ENCODE peak calls at places on chromosomes 11 and 22, in seven cellular contexts. Z is stomach, M is suprapubic skin, N is Peyer's patch, Q is sigmoid colon, D is HepG2, B is A549. E is an unnamed sample. For H3K4me1, the result is how much of the 10 kb centered on the place peaks cover.

GRCh38 chr11:67438121-67438902 is 830 bp upstream of the PTPRCAP start:
- DNase-seq in Z (peak), M (no peak), N (peak), Q (no peak), D (no peak), B (no peak), E (no peak)

GRCh38 chr11:113906038-113906437 is 1.4 kb downstream of the HTR3B start:
- DNase-seq in Z (peak), M (no peak), N (no peak), Q (no peak), D (peak), B (peak), E (no peak)

GRCh38 chr11:17515443-17516176 is 28.6 kb downstream of the USH1C start:
- DNase-seq in Z (no peak), M (no peak), N (no peak), Q (no peak), D (no peak), B (no peak), E (no peak)

GRCh38 chr11:81007046-81007445 is 1566.2 kb upstream of the TENM4 start:
- DNase-seq in Z (no peak), M (no peak), N (no peak), Q (no peak), D (no peak), B (no peak), E (no peak)

GRCh38 chr22:38706885-38707180 is 1.1 kb downstream of the GTPBP1 start:
- DNase-seq in Z (no peak), M (no peak), N (no peak), Q (no peak), D (no peak), B (no peak), E (no peak)

GRCh38 chr22:17536269-17536668 is 27.0 kb upstream of the SLC25A18 start:
- DNase-seq in Z (no peak), M (no peak), N (no peak), Q (no peak), D (no peak), B (no peak), E (no peak)

GRCh38 chr11:112237451-112237850 is 11.2 kb downstream of the PTS start:
- DNase-seq in Z (no peak), M (no peak), N (no peak), Q (no peak), D (no peak), B (no peak), E (no peak)

GRCh38 chr11:126257764-126258163 is 10.9 kb downstream of the SRPRA start:
- DNase-seq in Z (no peak), M (no peak), N (no peak), Q (no peak), D (no peak), B (no peak), E (no peak)

GRCh38 chr11:12716816-12717215 is 42.6 kb downstream of the TEAD1 start:
- DNase-seq in Z (no peak), M (no peak), N (no peak), Q (no peak), D (no peak), B (no peak), E (no peak)

GRCh38 chr11:12707500-12707880 is 33.3 kb downstream of the TEAD1 start:
- DNase-seq in Z (no peak), M (no peak), N (no peak), Q (no peak), D (no peak), B (no peak), E (no peak)

GRCh38 chr11:12715131-12715530 is 40.9 kb downstream of the TEAD1 start:
- DNase-seq in Z (no peak), M (no peak), N (no peak), Q (no peak), D (no peak), B (no peak), E (no peak)

GRCh38 chr11:12715941-12716340 is 41.7 kb downstream of the TEAD1 start:
- DNase-seq in Z (no peak), M (no peak), N (no peak), Q (no peak), D (no peak), B (no peak), E (no peak)

DNA sequence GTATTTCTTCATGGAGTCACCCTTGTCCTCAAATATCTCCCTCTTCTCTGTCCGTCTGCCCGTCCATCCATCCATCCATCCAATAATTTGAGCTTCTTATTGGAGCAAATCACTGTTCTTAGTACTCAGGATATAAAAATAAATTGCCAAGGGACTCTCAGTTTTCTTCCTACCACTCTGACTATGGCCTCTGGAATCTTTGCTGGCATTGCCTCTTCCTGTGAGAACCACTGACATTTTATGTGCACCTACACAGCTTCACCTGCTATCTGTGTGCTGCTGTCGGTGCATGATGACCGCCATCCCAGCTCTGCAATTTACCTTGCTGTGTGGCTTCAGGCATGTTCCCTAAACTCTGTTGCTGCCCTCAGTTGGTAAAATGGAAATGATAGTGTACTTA is 37.9 kb downstream of the TEAD1 start:
- DNase-seq in Z (no peak), M (no peak), N (no peak), Q (no peak), D (no peak), B (no peak), E (no peak)
- H3K4me1 ChIP-seq in Z (under half), M (under half), N (under half), Q (under half), D (under half), B (half or more), E (under half)

DNA sequence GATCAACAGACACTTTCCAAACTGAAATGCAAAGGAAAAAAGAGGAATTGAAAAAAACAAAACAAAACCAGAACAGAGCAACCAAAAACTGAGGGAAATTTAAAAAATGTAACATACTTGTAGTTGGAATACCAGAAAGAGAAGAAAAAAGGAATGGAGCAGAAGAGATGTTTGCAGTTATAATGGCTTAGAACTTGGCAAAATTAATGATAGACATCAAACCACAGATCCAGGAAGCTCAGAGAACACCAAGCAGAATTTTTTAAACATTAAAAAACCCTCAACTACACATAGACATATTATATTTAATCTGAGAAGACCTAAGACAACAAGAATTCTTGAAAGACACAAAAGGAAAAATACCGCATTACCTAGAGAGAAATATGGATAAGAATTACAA is 46.1 kb downstream of the ASCL2 start:
- DNase-seq in Z (no peak), M (no peak), N (no peak), Q (no peak), D (no peak), B (no peak), E (no peak)
- H3K27ac ChIP-seq in Z (no peak), M (no peak), N (no peak), Q (no peak), D (no peak), B (no peak), E (no peak)

DNA sequence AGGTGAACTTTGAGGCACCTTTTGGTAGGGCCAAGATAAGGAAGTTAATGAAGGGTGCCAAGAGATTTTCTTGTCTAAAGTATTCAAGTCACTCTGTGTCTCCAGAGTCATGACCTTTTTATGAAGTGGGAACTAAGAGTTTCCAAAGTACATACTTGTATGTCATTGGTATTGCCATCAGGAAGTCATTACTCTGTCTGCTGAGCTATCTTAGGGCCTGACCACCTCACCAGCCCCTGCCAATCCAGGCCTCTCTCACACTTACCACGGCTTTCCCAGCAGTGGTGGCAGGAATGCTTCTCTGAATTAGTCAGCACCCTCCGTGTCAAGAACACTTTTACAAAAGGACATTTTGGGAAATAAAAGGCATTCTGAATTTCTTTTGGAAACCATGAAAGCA is 192.8 kb upstream of the MTNR1B start:
- DNase-seq in Z (no peak), M (no peak), N (no peak), Q (no peak), D (no peak), B (no peak), E (no peak)
- TF ChIP-seq POLR2A in Z (no peak), M (no peak), N (no peak), Q (no peak), D (no peak), B (no peak), E (no peak)

GRCh38 chr22:20864186-20864908 is 5.5 kb downstream of the SNAP29 start:
- DNase-seq in Z (no peak), M (no peak), N (no peak), Q (no peak), D (no peak), B (no peak), E (no peak)

GRCh38 chr22:20865869-20866445 is 7.2 kb downstream of the SNAP29 start:
- DNase-seq in Z (peak), M (no peak), N (no peak), Q (no peak), D (no peak), B (no peak), E (no peak)

GRCh38 chr22:20862540-20862939 is 3.7 kb downstream of the SNAP29 start:
- DNase-seq in Z (no peak), M (no peak), N (no peak), Q (no peak), D (no peak), B (no peak), E (no peak)

GRCh38 chr22:20865331-20865730 is 6.5 kb downstream of the SNAP29 start:
- DNase-seq in Z (no peak), M (no peak), N (no peak), Q (no peak), D (no peak), B (no peak), E (no peak)

DNA sequence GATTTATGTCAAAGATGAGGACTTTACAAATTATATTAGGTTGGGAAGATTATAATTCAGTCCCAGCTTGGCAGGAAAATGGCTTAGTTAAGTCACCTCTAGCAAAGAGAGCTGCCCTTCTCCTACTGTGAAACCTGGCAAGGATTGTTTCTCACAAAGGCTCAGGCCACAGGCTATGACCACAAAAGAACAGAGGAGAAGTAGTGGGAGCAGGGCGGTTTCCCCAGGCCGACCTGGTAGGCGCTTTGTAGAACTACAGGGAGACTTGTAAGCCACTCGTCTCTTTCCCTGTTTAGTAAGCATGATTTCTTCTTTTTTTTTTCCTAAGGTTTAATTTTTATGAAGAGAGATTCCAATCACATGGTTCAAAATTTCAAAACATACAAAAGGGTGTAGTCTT is 4.5 kb downstream of the SNAP29 start:
- DNase-seq in Z (no peak), M (no peak), N (no peak), Q (no peak), D (no peak), B (no peak), E (no peak)
- H3K4me1 ChIP-seq in Z (half or more), M (half or more), N (under half), Q (under half), D (half or more), B (under half), E (under half)

GRCh38 chr11:47989779-47990178 is 9.4 kb downstream of the PTPRJ start:
- DNase-seq in Z (no peak), M (no peak), N (no peak), Q (no peak), D (no peak), B (no peak), E (no peak)

GRCh38 chr11:47992959-47993820 is 12.8 kb downstream of the PTPRJ start:
- DNase-seq in Z (no peak), M (no peak), N (no peak), Q (no peak), D (no peak), B (peak), E (no peak)

GRCh38 chr11:47994417-47994816 is 14.1 kb downstream of the PTPRJ start:
- DNase-seq in Z (no peak), M (no peak), N (no peak), Q (no peak), D (no peak), B (peak), E (no peak)

GRCh38 chr11:47991266-47991830 is 11.0 kb downstream of the PTPRJ start:
- DNase-seq in Z (peak), M (no peak), N (no peak), Q (no peak), D (no peak), B (peak), E (no peak)

GRCh38 chr11:47991894-47992293 is 11.5 kb downstream of the PTPRJ start:
- DNase-seq in Z (no peak), M (no peak), N (no peak), Q (no peak), D (no peak), B (no peak), E (no peak)
- H3K27ac ChIP-seq in Z (peak), M (no peak), N (peak), Q (no peak), D (no peak), B (peak), E (no peak)

GRCh38 chr22:30582788-30583575 is 8.5 kb upstream of the GAL3ST1 start:
- DNase-seq in Z (no peak), M (no peak), N (no peak), Q (no peak), D (no peak), B (no peak), E (no peak)

GRCh38 chr22:30586414-30586813 is 5.3 kb downstream of the PES1 start:
- DNase-seq in Z (no peak), M (no peak), N (no peak), Q (no peak), D (no peak), B (no peak), E (no peak)

GRCh38 chr22:30582051-30582450 is 7.6 kb upstream of the GAL3ST1 start:
- DNase-seq in Z (no peak), M (no peak), N (no peak), Q (no peak), D (no peak), B (no peak), E (no peak)

GRCh38 chr22:30580896-30581295 is 6.4 kb upstream of the GAL3ST1 start:
- DNase-seq in Z (no peak), M (no peak), N (no peak), Q (no peak), D (no peak), B (no peak), E (no peak)

DNA sequence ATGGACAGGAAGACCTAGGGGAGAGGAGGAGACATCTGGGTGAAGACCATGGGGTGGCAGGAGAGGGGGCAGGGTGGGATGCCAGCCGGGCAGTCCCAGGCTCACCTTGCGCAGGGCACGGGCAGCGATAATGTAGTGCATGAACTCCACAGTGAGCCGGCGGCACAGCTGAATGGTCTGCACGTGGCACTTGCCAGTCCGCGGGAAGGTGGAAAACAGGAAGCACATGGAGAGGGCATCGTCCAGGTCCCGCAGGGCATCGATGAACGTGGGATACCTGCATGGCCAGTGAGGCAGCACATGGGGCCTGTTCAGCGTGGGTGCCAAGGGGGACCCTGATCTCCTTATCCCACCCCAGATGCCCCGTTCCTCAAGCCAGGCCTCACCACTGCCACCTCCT is 7.3 kb downstream of the PES1 start:
- DNase-seq in Z (no peak), M (no peak), N (no peak), Q (no peak), D (no peak), B (no peak), E (no peak)
- TF ChIP-seq POLR2A in Z (no peak), M (no peak), N (no peak), Q (no peak), D (no peak), B (no peak), E (no peak)

DNA sequence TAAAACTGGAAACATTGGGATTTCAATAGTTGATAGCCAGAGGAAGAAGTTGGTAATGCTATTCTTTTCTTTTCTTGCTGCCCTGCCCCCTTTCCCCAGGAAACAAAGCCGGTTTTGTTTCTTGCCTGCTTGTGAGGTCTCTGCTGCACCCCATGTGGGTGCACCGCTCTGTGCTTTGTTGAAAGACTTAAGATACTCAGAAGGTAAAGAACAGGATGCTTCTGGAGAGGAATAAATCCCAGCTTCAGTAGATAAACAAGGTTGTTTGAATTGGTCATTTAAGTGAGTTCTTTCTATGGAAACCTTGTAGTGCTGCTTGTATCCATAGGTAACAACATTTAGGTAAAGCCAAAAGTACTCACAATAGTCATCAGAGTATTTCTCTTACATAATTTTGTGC is 87.5 kb downstream of the YAP1 start:
- DNase-seq in Z (no peak), M (no peak), N (no peak), Q (no peak), D (peak), B (no peak), E (no peak)
- H3K4me1 ChIP-seq in Z (under half), M (under half), N (under half), Q (under half), D (half or more), B (under half), E (under half)

DNA sequence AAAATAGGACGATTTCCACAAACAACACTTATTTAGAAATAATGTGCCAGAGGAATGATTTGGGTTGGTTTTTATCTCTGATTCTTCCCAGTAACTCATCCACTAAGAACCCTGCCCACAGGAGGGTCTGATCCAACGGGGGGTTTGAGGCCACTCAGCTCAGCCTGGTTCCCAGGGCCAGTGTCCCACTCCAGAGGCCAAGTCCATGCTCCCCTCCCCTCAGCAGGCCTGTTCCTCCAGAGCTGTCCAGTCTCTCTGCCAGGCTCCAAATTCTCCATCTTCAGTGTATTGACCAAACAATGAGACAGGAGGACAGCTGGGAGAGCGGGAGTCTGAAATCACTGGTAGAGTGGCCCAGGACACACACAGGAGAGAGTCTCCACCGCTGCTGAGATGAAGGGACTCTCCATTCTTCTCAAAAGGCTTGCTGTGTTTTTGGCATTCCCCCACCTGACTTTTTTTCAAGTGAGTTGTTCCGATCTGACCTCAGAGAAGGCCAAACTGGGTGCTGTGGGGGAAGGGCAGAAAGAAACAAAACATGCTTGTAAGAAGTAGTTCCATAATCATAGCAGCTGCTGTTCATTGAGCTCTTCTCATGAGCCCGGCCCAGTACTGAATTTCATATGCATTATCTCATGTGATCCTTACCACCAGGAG is 17.6 kb upstream of the SCN2B start:
- DNase-seq in Z (no peak), M (no peak), N (no peak), Q (no peak), D (no peak), B (no peak), E (no peak)
- H3K27ac ChIP-seq in Z (no peak), M (no peak), N (peak), Q (peak), D (peak), B (peak), E (peak)

DNA sequence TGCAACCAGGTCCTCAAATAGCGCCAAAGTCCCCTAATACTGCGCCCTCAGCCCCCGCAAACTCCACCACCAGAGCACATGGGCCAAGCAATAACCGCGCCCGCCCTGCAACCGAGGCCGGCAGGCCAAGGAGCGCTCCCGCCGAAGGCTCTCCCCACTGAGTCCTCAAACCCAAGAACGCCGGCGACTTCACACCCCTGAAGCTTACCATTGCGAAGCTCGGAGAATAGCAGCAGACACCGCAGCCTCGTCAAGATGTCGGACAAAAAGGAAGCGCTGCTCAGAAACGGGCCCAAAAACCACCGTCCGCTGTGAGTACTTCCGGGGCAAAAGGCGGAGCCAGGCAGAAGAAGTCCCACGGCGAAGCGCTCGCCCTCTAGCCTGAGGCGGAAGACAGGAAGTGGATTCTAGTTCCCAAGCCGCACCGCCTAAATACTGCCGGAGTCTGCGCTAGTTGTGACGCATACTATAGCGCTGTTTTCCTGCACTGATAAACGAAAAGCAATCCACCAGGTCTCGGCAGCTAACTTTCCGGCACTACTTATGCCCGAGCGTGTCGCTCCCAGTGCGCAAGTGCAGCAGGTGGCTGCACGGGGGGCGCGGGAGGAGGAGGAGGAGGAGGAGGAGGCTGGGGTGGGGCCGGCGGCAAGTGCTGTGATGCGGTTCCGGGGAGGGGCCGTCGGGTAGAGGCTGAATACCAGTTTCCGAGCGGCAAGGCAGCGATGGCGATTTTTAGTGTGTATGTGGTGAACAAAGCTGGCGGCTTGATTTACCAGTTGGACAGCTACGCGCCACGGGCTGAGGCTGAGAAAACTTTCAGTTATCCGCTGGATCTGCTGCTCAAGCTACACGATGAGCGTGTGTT is at the start of the genes RPS25 and TRAPPC4:
- DNase-seq in Z (peak), M (peak), N (peak), Q (peak), D (peak), B (peak), E (peak)
- TF ChIP-seq POLR2A in Z (peak), M (peak), N (peak), Q (peak), D (peak), B (peak), E (peak)

E was measured in esophagus squamous epithelium.